ENCODE peak calls at places on chromosomes 2 and 18, in ten cellular contexts. One of them, this sample, is unnamed.

GRCh38 chr2:121152861-121153260 is 132.1 kb downstream of the TFCP2L1 start:
- DNase-seq in Right ventricle myocardium superior: no peak
- DNase-seq in mucosa of gallbladder: no peak
- DNase-seq in adrenal gland: no peak
- DNase-seq in OCI-LY7: no peak
- DNase-seq in activated CD4-positive, alpha-beta T cell treated with anti-CD3 and anti-CD28 coated beads, Interleukin-2, amount 50 U/mL, for 48 hours: no peak
- DNase-seq in LoVo: no peak
- DNase-seq in NCI-H446 treated with DMSO at 0.1 percent for 48 hours: no peak
- DNase-seq in dorsolateral prefrontal cortex: no peak
- DNase-seq in posterior vena cava: no peak
- DNase-seq in this sample: peak; percentile 5

GRCh38 chr18:10727477-10727876 is 201.7 kb downstream of the NAPG start:
- DNase-seq in Right ventricle myocardium superior: no peak
- DNase-seq in mucosa of gallbladder: no peak
- DNase-seq in adrenal gland: no peak
- DNase-seq in OCI-LY7: no peak
- DNase-seq in activated CD4-positive, alpha-beta T cell treated with anti-CD3 and anti-CD28 coated beads, Interleukin-2, amount 50 U/mL, for 48 hours: no peak
- DNase-seq in LoVo: no peak
- DNase-seq in NCI-H446 treated with DMSO at 0.1 percent for 48 hours: no peak
- DNase-seq in dorsolateral prefrontal cortex: no peak
- DNase-seq in posterior vena cava: no peak
- DNase-seq in this sample: no peak

GRCh38 chr2:23624915-23625314 is 239.9 kb downstream of the KLHL29 start:
- DNase-seq in Right ventricle myocardium superior: no peak
- DNase-seq in mucosa of gallbladder: no peak
- DNase-seq in adrenal gland: no peak
- DNase-seq in OCI-LY7: no peak
- DNase-seq in activated CD4-positive, alpha-beta T cell treated with anti-CD3 and anti-CD28 coated beads, Interleukin-2, amount 50 U/mL, for 48 hours: no peak
- DNase-seq in LoVo: no peak
- DNase-seq in NCI-H446 treated with DMSO at 0.1 percent for 48 hours: no peak
- DNase-seq in dorsolateral prefrontal cortex: no peak
- DNase-seq in posterior vena cava: no peak
- DNase-seq in this sample: no peak

GRCh38 chr2:143617803-143618415 is 488.7 kb downstream of the ARHGAP15 start:
- DNase-seq in Right ventricle myocardium superior: no peak
- DNase-seq in mucosa of gallbladder: no peak
- DNase-seq in adrenal gland: no peak
- DNase-seq in OCI-LY7: no peak
- DNase-seq in activated CD4-positive, alpha-beta T cell treated with anti-CD3 and anti-CD28 coated beads, Interleukin-2, amount 50 U/mL, for 48 hours: no peak
- DNase-seq in LoVo: no peak
- DNase-seq in NCI-H446 treated with DMSO at 0.1 percent for 48 hours: no peak
- DNase-seq in dorsolateral prefrontal cortex: no peak
- DNase-seq in posterior vena cava: no peak
- DNase-seq in this sample: peak; percentile 64

GRCh38 chr2:232957607-232958211 is 55.3 kb downstream of the NGEF start:
- DNase-seq in Right ventricle myocardium superior: no peak
- DNase-seq in mucosa of gallbladder: no peak
- DNase-seq in adrenal gland: no peak
- DNase-seq in OCI-LY7: peak; percentile 26
- DNase-seq in activated CD4-positive, alpha-beta T cell treated with anti-CD3 and anti-CD28 coated beads, Interleukin-2, amount 50 U/mL, for 48 hours: no peak
- DNase-seq in LoVo: no peak
- DNase-seq in NCI-H446 treated with DMSO at 0.1 percent for 48 hours: no peak
- DNase-seq in dorsolateral prefrontal cortex: no peak
- DNase-seq in posterior vena cava: no peak
- DNase-seq in this sample: no peak

GRCh38 chr2:35463805-35464596 is 891.6 kb upstream of the CRIM1 start:
- DNase-seq in Right ventricle myocardium superior: no peak
- DNase-seq in mucosa of gallbladder: no peak
- DNase-seq in adrenal gland: no peak
- DNase-seq in OCI-LY7: no peak
- DNase-seq in activated CD4-positive, alpha-beta T cell treated with anti-CD3 and anti-CD28 coated beads, Interleukin-2, amount 50 U/mL, for 48 hours: no peak
- DNase-seq in LoVo: no peak
- DNase-seq in NCI-H446 treated with DMSO at 0.1 percent for 48 hours: no peak
- DNase-seq in dorsolateral prefrontal cortex: no peak
- DNase-seq in posterior vena cava: no peak
- DNase-seq in this sample: no peak

GRCh38 chr2:188518391-188518790 is 226.7 kb downstream of the GULP1 start:
- DNase-seq in Right ventricle myocardium superior: no peak
- DNase-seq in mucosa of gallbladder: no peak
- DNase-seq in adrenal gland: no peak
- DNase-seq in OCI-LY7: no peak
- DNase-seq in activated CD4-positive, alpha-beta T cell treated with anti-CD3 and anti-CD28 coated beads, Interleukin-2, amount 50 U/mL, for 48 hours: no peak
- DNase-seq in LoVo: no peak
- DNase-seq in NCI-H446 treated with DMSO at 0.1 percent for 48 hours: no peak
- DNase-seq in dorsolateral prefrontal cortex: no peak
- DNase-seq in posterior vena cava: no peak
- DNase-seq in this sample: no peak

GRCh38 chr2:67600946-67601345 is 203.8 kb downstream of the ETAA1 start:
- DNase-seq in Right ventricle myocardium superior: no peak
- DNase-seq in mucosa of gallbladder: no peak
- DNase-seq in adrenal gland: no peak
- DNase-seq in OCI-LY7: no peak
- DNase-seq in activated CD4-positive, alpha-beta T cell treated with anti-CD3 and anti-CD28 coated beads, Interleukin-2, amount 50 U/mL, for 48 hours: no peak
- DNase-seq in LoVo: no peak
- DNase-seq in NCI-H446 treated with DMSO at 0.1 percent for 48 hours: no peak
- DNase-seq in dorsolateral prefrontal cortex: no peak
- DNase-seq in posterior vena cava: no peak
- DNase-seq in this sample: no peak

GRCh38 chr18:53796042-53796729 is 428.3 kb downstream of the MBD2 start:
- DNase-seq in Right ventricle myocardium superior: no peak
- DNase-seq in mucosa of gallbladder: no peak
- DNase-seq in adrenal gland: no peak
- DNase-seq in OCI-LY7: no peak
- DNase-seq in activated CD4-positive, alpha-beta T cell treated with anti-CD3 and anti-CD28 coated beads, Interleukin-2, amount 50 U/mL, for 48 hours: no peak
- DNase-seq in LoVo: peak; percentile 1
- DNase-seq in NCI-H446 treated with DMSO at 0.1 percent for 48 hours: peak; percentile 36
- DNase-seq in dorsolateral prefrontal cortex: no peak
- DNase-seq in posterior vena cava: no peak
- DNase-seq in this sample: no peak

GRCh38 chr2:160205511-160205910 is 5.4 kb upstream of the ITGB6 start:
- DNase-seq in Right ventricle myocardium superior: no peak
- DNase-seq in mucosa of gallbladder: peak; percentile 80
- DNase-seq in adrenal gland: peak; percentile 84
- DNase-seq in OCI-LY7: no peak
- DNase-seq in activated CD4-positive, alpha-beta T cell treated with anti-CD3 and anti-CD28 coated beads, Interleukin-2, amount 50 U/mL, for 48 hours: no peak
- DNase-seq in LoVo: peak; percentile 96
- DNase-seq in NCI-H446 treated with DMSO at 0.1 percent for 48 hours: no peak
- DNase-seq in dorsolateral prefrontal cortex: no peak
- DNase-seq in posterior vena cava: peak; percentile 77
- DNase-seq in this sample: no peak

GRCh38 chr18:74942319-74942910 is 266.5 kb downstream of the PTGR3 start:
- DNase-seq in Right ventricle myocardium superior: no peak
- DNase-seq in mucosa of gallbladder: no peak
- DNase-seq in adrenal gland: no peak
- DNase-seq in OCI-LY7: no peak
- DNase-seq in activated CD4-positive, alpha-beta T cell treated with anti-CD3 and anti-CD28 coated beads, Interleukin-2, amount 50 U/mL, for 48 hours: peak; percentile 31
- DNase-seq in LoVo: no peak
- DNase-seq in NCI-H446 treated with DMSO at 0.1 percent for 48 hours: no peak
- DNase-seq in dorsolateral prefrontal cortex: no peak
- DNase-seq in posterior vena cava: no peak
- DNase-seq in this sample: no peak

GRCh38 chr2:105882920-105883319 is 138.2 kb downstream of the NCK2 start:
- DNase-seq in Right ventricle myocardium superior: no peak
- DNase-seq in mucosa of gallbladder: no peak
- DNase-seq in adrenal gland: no peak
- DNase-seq in OCI-LY7: no peak
- DNase-seq in activated CD4-positive, alpha-beta T cell treated with anti-CD3 and anti-CD28 coated beads, Interleukin-2, amount 50 U/mL, for 48 hours: no peak
- DNase-seq in LoVo: no peak
- DNase-seq in NCI-H446 treated with DMSO at 0.1 percent for 48 hours: no peak
- DNase-seq in dorsolateral prefrontal cortex: no peak
- DNase-seq in posterior vena cava: no peak
- DNase-seq in this sample: no peak

GRCh38 chr2:121076501-121076820 is 208.5 kb downstream of the TFCP2L1 start:
- DNase-seq in Right ventricle myocardium superior: no peak
- DNase-seq in mucosa of gallbladder: no peak
- DNase-seq in adrenal gland: no peak
- DNase-seq in OCI-LY7: no peak
- DNase-seq in activated CD4-positive, alpha-beta T cell treated with anti-CD3 and anti-CD28 coated beads, Interleukin-2, amount 50 U/mL, for 48 hours: no peak
- DNase-seq in LoVo: no peak
- DNase-seq in NCI-H446 treated with DMSO at 0.1 percent for 48 hours: no peak
- DNase-seq in dorsolateral prefrontal cortex: no peak
- DNase-seq in posterior vena cava: no peak
- DNase-seq in this sample: no peak

GRCh38 chr2:11175293-11175795 is 20.1 kb downstream of the SLC66A3 start:
- DNase-seq in Right ventricle myocardium superior: peak; percentile 62
- DNase-seq in mucosa of gallbladder: no peak
- DNase-seq in adrenal gland: no peak
- DNase-seq in OCI-LY7: no peak
- DNase-seq in activated CD4-positive, alpha-beta T cell treated with anti-CD3 and anti-CD28 coated beads, Interleukin-2, amount 50 U/mL, for 48 hours: no peak
- DNase-seq in LoVo: no peak
- DNase-seq in NCI-H446 treated with DMSO at 0.1 percent for 48 hours: no peak
- DNase-seq in dorsolateral prefrontal cortex: no peak
- DNase-seq in posterior vena cava: peak; percentile 75
- DNase-seq in this sample: no peak

This sample was measured in Karpas-422.